ENCODE peak calls at places on chromosomes 11 and 22, in eight cellular contexts. S, X, V, Y, N, G, W and L are unnamed samples. For H3K27me3 and H3K36me3, the result is how much of the 10 kb centered on the place peaks cover.

GRCh38 chr11:36165638-36166389 is 123.4 kb downstream of the COMMD9 start:
- DNase-seq in V (no peak), S (peak), G (no peak), N (no peak), W (no peak), Y (no peak), X (no peak), L (no peak)

GRCh38 chr11:123298488-123299447 is 103.7 kb upstream of the CLMP start:
- DNase-seq in V (peak), S (no peak), G (no peak), W (no peak), N (no peak), Y (no peak), X (no peak), L (no peak)

GRCh38 chr22:17831527-17832251 is 57.4 kb upstream of the BID start:
- DNase-seq in V (no peak), W (no peak), S (no peak), N (no peak), G (no peak), Y (no peak), X (no peak), L (no peak)

GRCh38 chr11:45543808-45544422 is 121.5 kb downstream of the CHST1 start:
- DNase-seq in Y (no peak), W (no peak), V (peak), X (no peak), S (peak), N (no peak), G (no peak), L (no peak)

GRCh38 chr11:92166335-92166734 is 58.3 kb upstream of the FAT3 start:
- DNase-seq in X (no peak), V (no peak), W (no peak), S (no peak), G (no peak), Y (no peak), N (no peak), L (no peak)

GRCh38 chr11:116736763-116737162 is 36.0 kb downstream of the BUD13 start:
- DNase-seq in S (no peak), Y (no peak), X (no peak), G (no peak), V (peak), W (no peak), N (no peak), L (no peak)

GRCh38 chr11:45045692-45046471 is 95.2 kb upstream of the TP53I11 start:
- DNase-seq in N (peak), G (peak), X (peak), W (no peak), Y (no peak), S (peak), V (no peak), L (peak)

GRCh38 chr22:27204280-27204679 is 546.9 kb downstream of the MIAT start:
- DNase-seq in Y (no peak), N (no peak), S (no peak), X (no peak), G (no peak), W (no peak), V (no peak), L (no peak)

GRCh38 chr11:9138612-9139579 is 47.5 kb upstream of the SCUBE2 start:
- DNase-seq in W (peak), X (peak), G (peak), N (peak), V (peak), Y (no peak), S (peak), L (no peak)

GRCh38 chr22:22235564-22235963 is 9.0 kb upstream of the VPREB1 start:
- DNase-seq in G (peak), Y (no peak), W (no peak), V (peak), X (no peak), S (no peak), N (no peak), L (no peak)

GRCh38 chr11:33956611-33957010 is 64.7 kb upstream of the LMO2 start:
- DNase-seq in G (no peak), V (no peak), S (no peak), W (no peak), X (no peak), Y (no peak), N (no peak), L (no peak)

GRCh38 chr11:78535920-78536319 is 38.7 kb downstream of the NARS2 start:
- DNase-seq in V (no peak), Y (no peak), X (no peak), N (no peak), G (no peak), W (no peak), S (peak), L (no peak)

GRCh38 chr11:106495046-106495445 is 417.6 kb downstream of the AASDHPPT start:
- DNase-seq in S (peak), Y (no peak), N (no peak), X (no peak), W (no peak), G (no peak), V (no peak), L (no peak)

GRCh38 chr22:20511578-20512259 is 4.3 kb downstream of the MED15 start:
- DNase-seq in G (no peak), V (no peak), Y (no peak), W (no peak), N (no peak), X (no peak), S (no peak), L (no peak)

GRCh38 chr11:24437123-24437522 is 59.7 kb upstream of the LUZP2 start:
- DNase-seq in S (no peak), X (no peak), V (no peak), W (no peak), N (no peak), G (no peak), Y (no peak), L (no peak)

GRCh38 chr11:66556086-66556485 is 9.4 kb downstream of the ACTN3 start:
- DNase-seq in S (no peak), G (no peak), X (no peak), N (no peak), V (no peak), W (no peak), Y (no peak), L (no peak)

GRCh38 chr11:43916621-43917020 is 25.8 kb upstream of the C11orf96 start:
- DNase-seq in Y (no peak), X (no peak), V (no peak), W (no peak), S (no peak), G (no peak), N (no peak), L (no peak)

GRCh38 chr11:43947815-43948214 is 5.4 kb downstream of the C11orf96 start:
- DNase-seq in N (no peak), G (peak), X (no peak), W (no peak), V (no peak), Y (no peak), S (no peak), L (no peak)

GRCh38 chr11:23674866-23675265 is 814.6 kb upstream of the CCDC179 start:
- DNase-seq in W (no peak), X (no peak), S (no peak), N (no peak), Y (no peak), G (no peak), V (no peak), L (no peak)

GRCh38 chr11:60984616-60985015 is 13.1 kb downstream of the CD6 start:
- DNase-seq in V (no peak), X (no peak), S (no peak), W (no peak), G (no peak), N (no peak), Y (no peak), L (no peak)

GRCh38 chr22:31537019-31537535 is 40.7 kb downstream of the SFI1 start:
- DNase-seq in V (no peak), Y (no peak), X (no peak), S (no peak), N (no peak), W (no peak), G (no peak), L (no peak)

GRCh38 chr11:101817536-101817935 is 97.3 kb upstream of the CEP126 start:
- DNase-seq in W (no peak), G (no peak), N (no peak), S (no peak), X (no peak), V (no peak), Y (no peak), L (no peak)

GRCh38 chr11:57434640-57435546 is 8.0 kb upstream of the SLC43A3 start:
- DNase-seq in G (no peak), N (peak), Y (no peak), W (peak), S (peak), X (no peak), V (no peak), L (peak)

GRCh38 chr22:38843201-38843715 is 570 bp downstream of the NPTXR start:
- DNase-seq in N (no peak), Y (no peak), G (peak), S (peak), V (peak), W (no peak), X (peak), L (no peak)

GRCh38 chr11:88799749-88800500 is 265.9 kb downstream of the GRM5 start:
- DNase-seq in W (no peak), N (no peak), S (no peak), Y (no peak), X (no peak), G (no peak), V (no peak), L (peak)

GRCh38 chr22:20638143-20638870 is 130.9 kb downstream of the MED15 start:
- DNase-seq in W (no peak), N (no peak), S (no peak), V (no peak), Y (no peak), X (peak), G (no peak), L (no peak)

GRCh38 chr11:7143908-7144307 is 55.1 kb downstream of the RBMXL2 start:
- DNase-seq in N (no peak), Y (no peak), X (no peak), S (peak), W (no peak), V (no peak), G (no peak), L (no peak)

GRCh38 chr11:15800121-15800800 is 556.1 kb downstream of the SOX6 start:
- DNase-seq in S (peak), X (peak), G (peak), N (peak), V (no peak), W (no peak), Y (no peak), L (peak)

GRCh38 chr22:45341503-45341902 is 31.8 kb downstream of the FAM118A start:
- DNase-seq in N (no peak), Y (no peak), W (no peak), V (no peak), X (no peak), G (no peak), S (no peak), L (no peak)

GRCh38 chr11:126661051-126661450 is 305.6 kb downstream of the ST3GAL4 start:
- DNase-seq in Y (no peak), S (no peak), V (no peak), G (no peak), W (no peak), X (no peak), N (no peak), L (no peak)

GRCh38 chr11:121352301-121352891 is 59.8 kb downstream of the SC5D start:
- DNase-seq in S (no peak), G (no peak), X (no peak), W (peak), Y (no peak), V (no peak), N (no peak), L (no peak)

GRCh38 chr11:134173296-134173695 is 50.5 kb downstream of the NCAPD3 start:
- DNase-seq in N (no peak), X (no peak), Y (no peak), W (no peak), V (no peak), S (no peak), G (no peak), L (no peak)

GRCh38 chr11:88098289-88098688 is 77.0 kb downstream of the RAB38 start:
- DNase-seq in V (no peak), S (no peak), Y (no peak), X (no peak), W (no peak), N (no peak), G (no peak), L (no peak)

GRCh38 chr22:46965552-46966494 is 203.4 kb downstream of the TBC1D22A start:
- DNase-seq in S (peak), Y (no peak), W (no peak), G (peak), N (no peak), X (no peak), V (no peak), L (no peak)

GRCh38 chr11:10067629-10068300 is 226.3 kb downstream of the SBF2 start:
- DNase-seq in S (no peak), W (no peak), X (no peak), G (no peak), V (no peak), Y (no peak), N (no peak), L (no peak)

GRCh38 chr11:40293655-40294342 is 1165.7 kb downstream of the LRRC4C start:
- DNase-seq in Y (no peak), V (peak), W (peak), S (peak), X (peak), G (peak), N (peak), L (peak)

GRCh38 chr11:116176484-116177005 is 596.2 kb downstream of the BUD13 start:
- DNase-seq in Y (peak), X (no peak), G (peak), N (no peak), W (no peak), V (peak), S (no peak), L (no peak)

GRCh38 chr11:7673724-7674434 is 579 bp upstream of the CYB5R2 start:
- DNase-seq in G (no peak), Y (no peak), X (peak), W (no peak), N (no peak), V (peak), S (no peak), L (no peak)

GRCh38 chr22:46377566-46378498 is 42.3 kb downstream of the TRMU start:
- DNase-seq in Y (no peak), W (no peak), S (no peak), G (peak), N (peak), X (peak), V (peak), L (peak)

GRCh38 chr22:49827853-49828598 is at the start of gene BRD1:
- DNase-seq in G (no peak), W (no peak), V (no peak), S (peak), N (no peak), Y (no peak), X (peak), L (peak)
- TF ChIP-seq POLR2A in G (peak), W (peak), V (no peak), S (peak), N (no peak), Y (peak), X (no peak), L (no peak)

GRCh38 chr22:19440411-19441195 is 6.9 kb downstream of the C22orf39 start:
- DNase-seq in S (no peak), Y (no peak), W (no peak), X (no peak), N (no peak), V (no peak), G (peak), L (peak)
- H3K27me3 ChIP-seq in S (under half), Y (under half), W (under half), X (under half), N (under half), V (under half), G (under half), L (under half)

GRCh38 chr11:69010964-69011623 is 2.0 kb downstream of the MRGPRF start:
- DNase-seq in Y (no peak), G (peak), S (peak), X (peak), N (no peak), W (peak), V (peak), L (peak)
- H3K36me3 ChIP-seq in Y (under half), G (under half), S (under half), X (under half), N (under half), W (under half), V (under half), L (under half)

GRCh38 chr11:65419460-65419772 is 3.2 kb upstream of the NEAT1 start:
- DNase-seq in Y (no peak), G (peak), W (no peak), S (no peak), V (no peak), X (no peak), N (no peak), L (peak)

GRCh38 chr11:65418681-65419459 is 3.7 kb upstream of the NEAT1 start:
- DNase-seq in G (peak), W (peak), S (peak), N (peak), Y (peak), V (peak), X (peak), L (peak)

GRCh38 chr11:65417221-65417701 is 5.3 kb upstream of the NEAT1 start:
- DNase-seq in G (peak), X (peak), N (peak), V (peak), W (peak), S (no peak), Y (peak), L (peak)

GRCh38 chr11:65417702-65418430 is 4.7 kb upstream of the NEAT1 start:
- DNase-seq in V (peak), Y (peak), W (peak), G (peak), N (no peak), S (peak), X (peak), L (peak)

GRCh38 chr11:65418431-65418680 is 4.2 kb upstream of the NEAT1 start:
- DNase-seq in V (no peak), N (no peak), G (no peak), S (no peak), Y (no peak), W (no peak), X (no peak), L (no peak)
- TF ChIP-seq POLR2A in V (no peak), N (no peak), G (no peak), S (no peak), Y (peak), W (peak), X (no peak), L (no peak)

DNA sequence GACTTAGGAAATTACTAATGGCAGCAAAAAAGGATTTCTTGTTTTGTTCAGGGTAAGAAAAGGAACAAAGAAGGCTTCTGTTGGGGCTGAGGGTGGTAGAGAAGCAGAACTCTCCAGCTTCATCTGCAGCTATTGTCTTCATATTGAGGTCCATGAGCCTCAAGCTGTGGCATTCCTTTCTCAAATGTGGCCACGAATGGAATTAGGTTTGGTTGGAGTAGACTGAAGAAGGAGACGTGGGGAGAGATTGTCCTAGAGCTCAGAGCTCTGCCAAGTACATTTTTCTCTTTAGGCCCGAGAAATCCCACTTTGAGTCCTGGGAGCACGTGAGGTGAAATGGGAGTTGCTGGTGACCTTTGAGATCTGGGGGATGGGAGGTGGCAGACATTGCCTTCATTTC is 25.8 kb upstream of the MYOD1 start:
- DNase-seq in N (no peak), S (no peak), W (no peak), V (no peak), G (no peak), X (no peak), Y (no peak), L (no peak)
- H3K27me3 ChIP-seq in N (under half), S (under half), W (under half), V (under half), G (under half), X (under half), Y (under half), L (under half)

GRCh38 chr11:71477637-71478011 is 24.6 kb downstream of the NADSYN1 start:
- DNase-seq in V (peak), G (no peak), X (no peak), S (no peak), Y (no peak), N (no peak), W (no peak), L (no peak)

GRCh38 chr11:71474771-71475483 is 21.9 kb downstream of the NADSYN1 start:
- DNase-seq in X (no peak), N (no peak), S (no peak), V (no peak), W (no peak), G (no peak), Y (no peak), L (no peak)

GRCh38 chr11:71474141-71474770 is 21.3 kb downstream of the NADSYN1 start:
- DNase-seq in Y (no peak), W (no peak), N (no peak), S (no peak), G (no peak), V (no peak), X (no peak), L (no peak)

GRCh38 chr11:71476926-71477636 is 24.1 kb downstream of the NADSYN1 start:
- DNase-seq in V (no peak), X (no peak), Y (no peak), W (no peak), S (no peak), N (no peak), G (no peak), L (peak)

DNA sequence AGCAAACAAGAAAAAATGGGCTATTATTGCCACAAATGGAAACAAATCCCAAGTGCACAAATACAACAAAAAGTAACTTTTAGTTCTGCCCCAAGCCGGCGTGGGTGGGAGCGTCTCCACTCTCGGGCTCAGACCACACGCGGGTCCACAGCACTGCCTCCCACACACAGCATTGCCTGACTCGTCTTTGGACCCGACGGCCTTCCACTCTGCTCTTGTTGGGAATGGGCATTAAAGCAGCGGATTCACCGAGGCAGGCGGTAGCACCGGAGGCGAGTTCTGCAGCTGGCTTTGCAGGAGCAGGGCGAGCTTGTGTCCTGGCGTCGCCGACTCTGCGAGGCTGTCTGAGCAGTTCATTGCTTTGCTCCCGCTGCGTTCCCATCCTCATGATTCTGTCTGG is 23.0 kb downstream of the NADSYN1 start:
- DNase-seq in S (no peak), W (no peak), N (no peak), Y (no peak), X (no peak), G (no peak), V (no peak), L (no peak)
- H3K36me3 ChIP-seq in S (half or more), W (under half), N (under half), Y (under half), X (half or more), G (under half), V (under half), L (under half)

DNA sequence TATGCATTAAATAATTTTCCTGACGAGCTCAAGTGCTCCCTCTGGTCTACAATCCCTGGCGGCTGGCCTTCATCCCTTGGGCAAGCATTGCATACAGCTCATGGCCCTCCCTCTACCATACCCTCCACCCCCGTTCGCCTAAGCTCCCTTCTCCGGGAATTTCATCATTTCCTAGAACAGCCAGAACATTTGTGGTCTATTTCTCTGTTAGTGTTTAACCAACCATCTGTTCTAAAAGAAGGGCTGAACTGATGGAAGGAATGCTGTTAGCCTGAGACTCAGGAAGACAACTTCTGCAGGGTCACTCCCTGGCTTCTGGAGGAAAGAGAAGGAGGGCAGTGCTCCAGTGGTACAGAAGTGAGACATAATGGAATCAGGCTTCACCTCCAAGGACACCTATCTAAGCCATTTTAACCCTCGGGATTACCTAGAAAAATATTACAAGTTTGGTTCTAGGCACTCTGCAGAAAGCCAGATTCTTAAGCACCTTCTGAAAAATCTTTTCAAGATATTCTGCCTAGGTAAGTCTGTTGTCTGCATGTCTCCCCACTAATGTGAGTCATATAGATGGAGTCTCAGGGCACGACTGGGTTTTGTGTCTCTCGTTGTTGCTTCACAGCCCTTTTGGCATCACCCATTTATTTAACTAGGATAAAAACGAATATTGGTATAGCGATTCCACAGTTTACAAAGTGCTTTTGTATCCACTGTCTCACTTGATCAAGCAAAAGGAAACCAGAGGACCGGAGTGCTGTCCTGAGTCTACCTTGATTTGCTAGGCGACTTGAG is at the start of gene NNMT:
- DNase-seq in S (peak), N (peak), W (no peak), G (peak), Y (no peak), X (peak), V (no peak), L (peak)
- TF ChIP-seq POLR2A in S (peak), N (peak), W (no peak), G (no peak), Y (peak), X (no peak), V (no peak), L (peak)

GRCh38 chr11:19258651-19259230 is 18.0 kb upstream of the E2F8 start:
- DNase-seq in G (no peak), Y (no peak), W (no peak), S (no peak), X (no peak), V (no peak), N (no peak), L (no peak)
- H3K27me3 ChIP-seq in G (under half), Y (under half), W (under half), S (under half), X (under half), V (under half), N (under half), L (under half)